ENCODE peak calls at places on chromosomes 1 and 21, in five cellular contexts. One of them, this sample, is unnamed.
A peak's percentile ranks its signal among the peaks of the same experiment; 100 is the strongest.

GRCh38 chr1:236063551-236063918 is 1.4 kb downstream of the NID1 start:
- DNase-seq in cardiac muscle cell: no peak
- DNase-seq in OCI-LY7: no peak
- DNase-seq in progenitor cell of endocrine pancreas: no peak
- DNase-seq in GM06990: no peak
- DNase-seq in this sample: no peak

GRCh38 chr1:35031103-35031452 is 667 bp downstream of the ZMYM6 start:
- DNase-seq in GM06990: peak; percentile 29
- DNase-seq in cardiac muscle cell: peak; percentile 35
- DNase-seq in OCI-LY7: peak; percentile 45
- DNase-seq in progenitor cell of endocrine pancreas: no peak
- DNase-seq in this sample: no peak

GRCh38 chr1:54542962-54543539 is 5.0 kb upstream of the ACOT11 start:
- DNase-seq in GM06990: no peak
- DNase-seq in cardiac muscle cell: peak; percentile 29
- DNase-seq in progenitor cell of endocrine pancreas: no peak
- DNase-seq in OCI-LY7: no peak
- DNase-seq in this sample: no peak

GRCh38 chr1:163069142-163069541 is at the start of gene RGS4:
- DNase-seq in GM06990: no peak
- DNase-seq in progenitor cell of endocrine pancreas: peak; percentile 15
- DNase-seq in OCI-LY7: no peak
- DNase-seq in cardiac muscle cell: peak; percentile 97
- DNase-seq in this sample: peak; percentile 52

GRCh38 chr1:117146570-117147340 is 25.2 kb upstream of the TRIM45 start:
- DNase-seq in GM06990: no peak
- DNase-seq in cardiac muscle cell: peak; percentile 81
- DNase-seq in OCI-LY7: no peak
- DNase-seq in progenitor cell of endocrine pancreas: no peak
- DNase-seq in this sample: no peak

GRCh38 chr1:40625076-40625475 is 40.4 kb downstream of the RIMS3 start:
- DNase-seq in GM06990: peak; percentile 11
- DNase-seq in OCI-LY7: peak; percentile 37
- DNase-seq in cardiac muscle cell: peak; percentile 19
- DNase-seq in progenitor cell of endocrine pancreas: no peak
- DNase-seq in this sample: no peak

GRCh38 chr21:42405064-42406059 is 1.7 kb downstream of the UBASH3A start:
- DNase-seq in progenitor cell of endocrine pancreas: no peak
- DNase-seq in OCI-LY7: no peak
- DNase-seq in cardiac muscle cell: no peak
- DNase-seq in GM06990: no peak
- DNase-seq in this sample: no peak

GRCh38 chr1:150366416-150367296 is 2.7 kb downstream of the RPRD2 start:
- DNase-seq in OCI-LY7: peak; percentile 25
- DNase-seq in GM06990: peak; percentile 8
- DNase-seq in progenitor cell of endocrine pancreas: no peak
- DNase-seq in cardiac muscle cell: peak; percentile 8
- DNase-seq in this sample: no peak

GRCh38 chr21:36452281-36452680 is 27.6 kb downstream of the CLDN14 start:
- DNase-seq in OCI-LY7: no peak
- DNase-seq in progenitor cell of endocrine pancreas: no peak
- DNase-seq in cardiac muscle cell: no peak
- DNase-seq in GM06990: no peak
- DNase-seq in this sample: no peak

DNA sequence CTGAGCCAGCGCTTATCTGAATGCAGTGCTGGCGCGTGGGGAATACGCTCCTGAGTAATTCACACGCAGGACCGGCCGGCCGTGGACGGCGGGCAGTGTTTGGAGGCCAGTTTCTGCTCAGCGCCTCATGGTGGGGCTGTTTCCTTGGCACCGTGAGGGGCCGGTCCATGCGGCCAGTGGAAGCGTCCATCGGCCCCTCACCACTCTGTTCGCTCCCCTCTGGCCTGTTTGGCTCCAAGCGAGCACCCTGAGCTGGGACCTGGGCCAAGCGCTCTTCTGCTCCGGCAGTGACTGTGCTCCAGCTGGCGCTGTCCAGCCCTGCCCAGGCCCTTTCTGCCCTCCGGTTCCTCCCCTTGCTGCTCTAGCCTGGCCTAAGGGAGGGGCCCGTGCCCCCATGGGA is 16.3 kb upstream of the PLCH2 start:
- DNase-seq in cardiac muscle cell: peak; percentile 55
- DNase-seq in progenitor cell of endocrine pancreas: no peak
- DNase-seq in OCI-LY7: no peak
- DNase-seq in GM06990: no peak
- DNase-seq in this sample: no peak
- TF ChIP-seq CTCF in cardiac muscle cell: peak; percentile 21
- TF ChIP-seq CTCF in progenitor cell of endocrine pancreas: no peak
- TF ChIP-seq CTCF in OCI-LY7: no peak
- TF ChIP-seq CTCF in GM06990: no peak
- TF ChIP-seq CTCF in this sample: no peak

GRCh38 chr21:37546299-37546908 is 179.8 kb downstream of the DYRK1A start:
- DNase-seq in cardiac muscle cell: no peak
- DNase-seq in progenitor cell of endocrine pancreas: no peak
- DNase-seq in OCI-LY7: no peak
- DNase-seq in GM06990: no peak
- DNase-seq in this sample: peak; percentile 38
- TF ChIP-seq CTCF in cardiac muscle cell: no peak
- TF ChIP-seq CTCF in progenitor cell of endocrine pancreas: no peak
- TF ChIP-seq CTCF in OCI-LY7: no peak
- TF ChIP-seq CTCF in GM06990: no peak
- TF ChIP-seq CTCF in this sample: no peak

DNA sequence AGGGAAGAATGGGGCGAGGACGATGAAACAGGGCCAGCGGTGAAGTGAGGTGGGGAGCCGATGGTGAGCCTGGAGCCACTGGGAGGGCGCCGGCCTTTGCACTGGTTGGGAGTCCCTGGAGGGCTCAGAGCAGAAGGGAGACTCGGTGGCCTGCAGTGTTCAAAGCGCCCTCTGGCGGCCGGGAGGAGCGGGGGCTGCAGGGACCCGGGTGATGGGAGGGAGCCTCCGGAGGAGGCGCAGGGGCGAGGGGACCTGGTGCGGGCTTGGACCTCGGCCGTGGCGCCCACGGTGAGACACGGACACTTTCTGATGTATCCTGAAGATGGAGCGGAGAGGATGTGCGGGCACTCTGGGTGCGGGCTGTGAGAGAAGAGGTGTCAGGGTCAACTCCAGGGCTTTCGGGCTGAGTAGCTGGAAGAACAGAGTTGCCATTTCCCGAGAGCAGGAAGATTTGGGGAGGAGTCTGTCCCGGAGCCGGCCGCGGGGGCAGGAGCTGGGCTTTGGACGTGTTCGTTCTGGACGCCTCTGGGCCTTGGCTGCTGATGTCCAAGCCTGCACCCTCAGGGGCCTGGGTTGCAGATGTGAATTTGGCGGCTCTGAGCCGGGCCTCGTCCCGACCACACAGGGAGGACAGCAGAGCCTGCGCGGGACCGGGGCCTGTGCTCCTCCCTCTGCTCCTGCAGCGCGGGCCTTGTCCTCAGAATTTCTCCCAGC is 29.7 kb downstream of the HEYL start:
- DNase-seq in GM06990: peak; percentile 57
- DNase-seq in progenitor cell of endocrine pancreas: peak; percentile 66
- DNase-seq in OCI-LY7: peak; percentile 58
- DNase-seq in cardiac muscle cell: peak; percentile 67
- DNase-seq in this sample: peak; percentile 78
- TF ChIP-seq CTCF in GM06990: peak; percentile 79
- TF ChIP-seq CTCF in progenitor cell of endocrine pancreas: peak; percentile 82
- TF ChIP-seq CTCF in OCI-LY7: peak; percentile 79
- TF ChIP-seq CTCF in cardiac muscle cell: peak; percentile 81
- TF ChIP-seq CTCF in this sample: peak; percentile 77

GRCh38 chr1:97186381-97186780 is 464.8 kb downstream of the PTBP2 start:
- DNase-seq in cardiac muscle cell: peak; percentile 19
- DNase-seq in OCI-LY7: peak; percentile 24
- DNase-seq in progenitor cell of endocrine pancreas: no peak
- DNase-seq in GM06990: no peak
- DNase-seq in this sample: no peak
- TF ChIP-seq CTCF in cardiac muscle cell: peak; percentile 14
- TF ChIP-seq CTCF in OCI-LY7: peak; percentile 67
- TF ChIP-seq CTCF in progenitor cell of endocrine pancreas: peak; percentile 7
- TF ChIP-seq CTCF in GM06990: peak; percentile 40
- TF ChIP-seq CTCF in this sample: no peak

GRCh38 chr1:15951341-15952153 is 24.4 kb downstream of the ZBTB17 start:
- DNase-seq in GM06990: no peak
- DNase-seq in cardiac muscle cell: no peak
- DNase-seq in progenitor cell of endocrine pancreas: no peak
- DNase-seq in OCI-LY7: no peak
- DNase-seq in this sample: no peak

GRCh38 chr1:15954316-15954715 is 21.6 kb downstream of the ZBTB17 start:
- DNase-seq in cardiac muscle cell: no peak
- DNase-seq in OCI-LY7: no peak
- DNase-seq in GM06990: no peak
- DNase-seq in progenitor cell of endocrine pancreas: no peak
- DNase-seq in this sample: no peak

GRCh38 chr1:15953294-15953771 is 22.6 kb downstream of the ZBTB17 start:
- DNase-seq in OCI-LY7: no peak
- DNase-seq in progenitor cell of endocrine pancreas: no peak
- DNase-seq in cardiac muscle cell: peak; percentile 58
- DNase-seq in GM06990: no peak
- DNase-seq in this sample: no peak

GRCh38 chr1:15953791-15954201 is 22.1 kb downstream of the ZBTB17 start:
- DNase-seq in cardiac muscle cell: no peak
- DNase-seq in GM06990: no peak
- DNase-seq in progenitor cell of endocrine pancreas: no peak
- DNase-seq in OCI-LY7: no peak
- DNase-seq in this sample: no peak

GRCh38 chr1:15952317-15953258 is 23.3 kb downstream of the ZBTB17 start:
- DNase-seq in OCI-LY7: no peak
- DNase-seq in cardiac muscle cell: peak; percentile 78
- DNase-seq in GM06990: no peak
- DNase-seq in progenitor cell of endocrine pancreas: no peak
- DNase-seq in this sample: no peak
- TF ChIP-seq CTCF in OCI-LY7: no peak
- TF ChIP-seq CTCF in cardiac muscle cell: no peak
- TF ChIP-seq CTCF in GM06990: no peak
- TF ChIP-seq CTCF in progenitor cell of endocrine pancreas: no peak
- TF ChIP-seq CTCF in this sample: no peak